ENCODE peak calls at places on chromosomes 16 and 17, in ten cellular contexts. Y is AG04450; N is GM04504; D is ELR; R is stimulated activated CD8-positive, alpha-beta memory T cell treated with anti-CD3 and anti-CD28 coated beads, Interleukin-7, amount 100 ng/mL, for 4 hours; X is amygdala; M is thoracic aorta; P is NCI-H1417; S is tibial artery; U is H1. L is an unnamed sample.
A peak's percentile ranks its signal among the peaks of the same experiment; 100 is the strongest.

GRCh38 chr17:72976971-72977767 is 115.3 kb downstream of the SLC39A11 start:
- DNase-seq in R (no peak), D (peak; percentile 96), N (peak; percentile 76), S (peak; percentile 42), M (no peak), U (no peak), X (no peak), Y (peak; percentile 68), P (no peak), L (no peak)

GRCh38 chr16:88195911-88196465 is 186.8 kb upstream of the ZNF469 start:
- DNase-seq in Y (no peak), X (no peak), N (no peak), R (no peak), P (no peak), D (no peak), S (no peak), U (no peak), M (no peak), L (no peak)

GRCh38 chr16:26569793-26570192 is 496.9 kb upstream of the C16orf82 start:
- DNase-seq in M (no peak), S (no peak), U (no peak), R (no peak), X (no peak), D (peak; percentile 0), Y (no peak), N (no peak), P (no peak), L (no peak)

GRCh38 chr17:81665205-81666091 is 957 bp downstream of the OXLD1 start:
- DNase-seq in S (no peak), Y (no peak), P (no peak), U (no peak), M (no peak), X (no peak), N (no peak), D (peak; percentile 58), R (peak; percentile 51), L (peak; percentile 32)

GRCh38 chr17:7139400-7139799 is 24.8 kb upstream of the ASGR2 start:
- DNase-seq in P (no peak), X (no peak), U (no peak), Y (no peak), R (no peak), S (no peak), M (no peak), D (no peak), N (no peak), L (no peak)

GRCh38 chr17:21239680-21240374 is 13.4 kb downstream of the NATD1 start:
- DNase-seq in S (no peak), Y (no peak), N (no peak), M (no peak), U (peak; percentile 57), R (no peak), P (no peak), X (no peak), D (peak; percentile 59), L (no peak)

GRCh38 chr16:84178146-84178765 is 8.6 kb downstream of the TAF1C start:
- DNase-seq in M (no peak), N (no peak), D (no peak), Y (no peak), U (no peak), R (no peak), P (no peak), S (no peak), X (no peak), L (no peak)

GRCh38 chr16:4376820-4377572 is 5.3 kb downstream of the VASN start:
- DNase-seq in X (no peak), P (no peak), U (no peak), N (no peak), Y (no peak), M (no peak), S (no peak), R (no peak), D (no peak), L (no peak)

GRCh38 chr16:8251727-8252126 is 338.6 kb downstream of the TMEM114 start:
- DNase-seq in D (no peak), U (no peak), S (no peak), R (no peak), X (no peak), Y (no peak), N (no peak), P (no peak), M (no peak), L (no peak)

GRCh38 chr17:31830971-31831755 is 27.9 kb downstream of the COPRS start:
- DNase-seq in Y (no peak), M (no peak), S (no peak), D (no peak), N (no peak), U (no peak), P (no peak), X (no peak), R (no peak), L (no peak)

GRCh38 chr16:67805718-67806427 is 487 bp downstream of the RANBP10 start:
- DNase-seq in D (no peak), S (no peak), X (no peak), R (no peak), U (no peak), N (no peak), Y (no peak), P (no peak), M (no peak), L (peak; percentile 28)

GRCh38 chr16:1537763-1538289 is 4.4 kb downstream of the TMEM204 start:
- DNase-seq in X (no peak), U (no peak), N (no peak), R (no peak), Y (no peak), S (no peak), D (no peak), P (no peak), M (no peak), L (no peak)

GRCh38 chr17:39485555-39485954 is 24.3 kb downstream of the CDK12 start:
- DNase-seq in D (peak; percentile 97), M (no peak), Y (peak; percentile 88), R (no peak), X (no peak), N (peak; percentile 85), U (no peak), P (no peak), S (no peak), L (no peak)

GRCh38 chr16:11629071-11630030 is 38.9 kb upstream of the SNN start:
- DNase-seq in M (no peak), P (peak; percentile 8), R (no peak), X (no peak), D (no peak), N (no peak), S (peak; percentile 45), Y (peak; percentile 44), U (no peak), L (no peak)

GRCh38 chr17:55843785-55844184 is 92.9 kb downstream of the PCTP start:
- DNase-seq in S (no peak), R (no peak), D (no peak), X (no peak), Y (no peak), M (no peak), P (no peak), U (no peak), N (no peak), L (no peak)

GRCh38 chr17:76498886-76499667 is 2.1 kb downstream of the RHBDF2 start:
- DNase-seq in M (no peak), S (no peak), N (no peak), P (no peak), Y (no peak), R (no peak), D (peak; percentile 58), X (no peak), U (no peak), L (no peak)

GRCh38 chr16:50699345-50700159 is 6.1 kb downstream of the NOD2 start:
- DNase-seq in Y (no peak), P (no peak), X (no peak), R (no peak), N (peak; percentile 26), M (no peak), D (peak; percentile 63), U (no peak), S (no peak), L (no peak)

L was measured in omental fat pad.